ENCODE peak calls at places on chromosomes 3 and 15, in nine cellular contexts. T is aorta, N is cardiac muscle cell, U is coronary artery, Y is amniotic stem cell, E is mesendoderm, G is HTR-8/SVneo, H is sigmoid colon, P is testis. D is an unnamed sample.

GRCh38 chr3:123773681-123774431 is 110.3 kb downstream of the MYLK start:
- DNase-seq in T (peak), N (peak), U (no peak), Y (peak), E (no peak), G (no peak), H (peak), P (no peak), D (no peak)

GRCh38 chr3:197714251-197714650 is 22.5 kb downstream of the RUBCN start:
- DNase-seq in T (no peak), N (no peak), U (no peak), Y (no peak), E (no peak), G (no peak), H (no peak), P (no peak), D (no peak)

GRCh38 chr15:81254277-81255265 is 57.9 kb downstream of the IL16 start:
- DNase-seq in T (no peak), N (no peak), U (no peak), Y (no peak), E (no peak), G (no peak), H (no peak), P (no peak), D (no peak)

GRCh38 chr15:32855942-32856341 is 138.1 kb downstream of the GREM1 start:
- DNase-seq in T (no peak), N (peak), U (no peak), Y (peak), E (peak), G (peak), H (no peak), P (no peak), D (peak)

GRCh38 chr15:67100808-67101581 is 35.6 kb downstream of the SMAD3 start:
- DNase-seq in T (peak), N (no peak), U (no peak), Y (no peak), E (no peak), G (no peak), H (no peak), P (no peak), D (no peak)

GRCh38 chr15:55564347-55565145 is 23.6 kb downstream of the PYGO1 start:
- DNase-seq in T (no peak), N (no peak), U (no peak), Y (no peak), E (peak), G (no peak), H (no peak), P (no peak), D (no peak)

GRCh38 chr3:24881239-24881638 is 386.6 kb upstream of the THRB start:
- DNase-seq in T (no peak), N (no peak), U (no peak), Y (no peak), E (no peak), G (no peak), H (no peak), P (no peak), D (no peak)

GRCh38 chr3:59567656-59568055 is 517.8 kb upstream of the CFAP20DC start:
- DNase-seq in T (no peak), N (no peak), U (no peak), Y (no peak), E (no peak), G (no peak), H (no peak), P (no peak), D (no peak)

GRCh38 chr3:147396709-147397046 is 9.7 kb downstream of the ZIC4 start:
- DNase-seq in T (no peak), N (no peak), U (no peak), Y (no peak), E (no peak), G (no peak), H (no peak), P (no peak), D (no peak)

GRCh38 chr3:187263270-187263669 is 28.3 kb downstream of the MASP1 start:
- DNase-seq in T (no peak), N (no peak), U (peak), Y (no peak), E (no peak), G (no peak), H (no peak), P (no peak), D (no peak)

GRCh38 chr15:101000271-101000681 is 81.1 kb downstream of the LRRK1 start:
- DNase-seq in T (no peak), N (peak), U (peak), Y (no peak), E (peak), G (no peak), H (no peak), P (no peak), D (no peak)

GRCh38 chr3:171349392-171349791 is 110.8 kb downstream of the TNIK start:
- DNase-seq in T (no peak), N (no peak), U (no peak), Y (no peak), E (peak), G (peak), H (no peak), P (no peak), D (no peak)

GRCh38 chr3:150146891-150147761 is 176.4 kb upstream of the PFN2 start:
- DNase-seq in T (peak), N (peak), U (no peak), Y (peak), E (no peak), G (peak), H (peak), P (peak), D (peak)

GRCh38 chr15:68990755-68991500 is 23.6 kb upstream of the NOX5 start:
- DNase-seq in T (no peak), N (no peak), U (peak), Y (no peak), E (no peak), G (no peak), H (no peak), P (no peak), D (no peak)

GRCh38 chr15:69523010-69524001 is 70.7 kb downstream of the RPLP1 start:
- DNase-seq in T (peak), N (peak), U (no peak), Y (peak), E (peak), G (peak), H (peak), P (peak), D (peak)

GRCh38 chr15:91214675-91215590 is 114.9 kb downstream of the SV2B start:
- DNase-seq in T (no peak), N (no peak), U (no peak), Y (no peak), E (no peak), G (no peak), H (no peak), P (no peak), D (peak)

GRCh38 chr3:5264896-5265770 is 77.6 kb downstream of the EDEM1 start:
- DNase-seq in T (no peak), N (no peak), U (no peak), Y (no peak), E (no peak), G (no peak), H (no peak), P (no peak), D (no peak)

GRCh38 chr15:79071901-79072300 is 18.7 kb downstream of the RASGRF1 start:
- DNase-seq in T (peak), N (peak), U (no peak), Y (no peak), E (no peak), G (no peak), H (peak), P (peak), D (no peak)

GRCh38 chr15:68627476-68627875 is 48.7 kb downstream of the CORO2B start:
- DNase-seq in T (no peak), N (no peak), U (no peak), Y (no peak), E (no peak), G (no peak), H (no peak), P (no peak), D (no peak)

GRCh38 chr15:25556136-25556535 is 117.3 kb upstream of the UBE3A start:
- DNase-seq in T (no peak), N (no peak), U (no peak), Y (no peak), E (no peak), G (no peak), H (no peak), P (no peak), D (no peak)

GRCh38 chr3:13706451-13706850 is 157.5 kb downstream of the FBLN2 start:
- DNase-seq in T (peak), N (no peak), U (peak), Y (no peak), E (no peak), G (no peak), H (peak), P (peak), D (no peak)

GRCh38 chr3:120432105-120432860 is 18.5 kb downstream of the FSTL1 start:
- DNase-seq in T (no peak), N (peak), U (peak), Y (no peak), E (peak), G (peak), H (no peak), P (no peak), D (no peak)

GRCh38 chr3:195020185-195020584 is 250.8 kb downstream of the XXYLT1 start:
- DNase-seq in T (no peak), N (no peak), U (no peak), Y (no peak), E (no peak), G (no peak), H (no peak), P (no peak), D (no peak)

GRCh38 chr3:99635348-99635747 is 3.0 kb upstream of the COL8A1 start:
- DNase-seq in T (no peak), N (no peak), U (no peak), Y (no peak), E (no peak), G (no peak), H (no peak), P (no peak), D (no peak)

GRCh38 chr15:93236924-93237323 is 147.9 kb upstream of the RGMA start:
- DNase-seq in T (no peak), N (no peak), U (no peak), Y (no peak), E (peak), G (no peak), H (no peak), P (no peak), D (no peak)

GRCh38 chr3:51967384-51968174 is at the start of gene PCBP4:
- DNase-seq in T (peak), N (peak), U (no peak), Y (no peak), E (peak), G (peak), H (peak), P (peak), D (peak)

GRCh38 chr3:12479919-12480425 is 4.3 kb upstream of the TSEN2 start:
- DNase-seq in T (no peak), N (peak), U (no peak), Y (peak), E (peak), G (peak), H (no peak), P (no peak), D (peak)

GRCh38 chr3:161275919-161276318 is 54.8 kb downstream of the NMD3 start:
- DNase-seq in T (no peak), N (no peak), U (no peak), Y (no peak), E (no peak), G (no peak), H (no peak), P (no peak), D (no peak)